ENCODE peak calls at places on chromosomes 1 and 21, in six cellular contexts. W is IMR-90, D is mesenchymal stem cell, Z is trophoblast cell, P is H1, Q is neuronal stem cell. N is an unnamed sample. For H3K36me3, the result is how much of the 10 kb centered on the place peaks cover.

GRCh38 chr1:39394598-39394997 is 96.8 kb upstream of the BMP8A start:
- DNase-seq in W (no peak), D (no peak), Z (no peak), P (no peak), Q (no peak), N (peak)

GRCh38 chr1:65170511-65171142 is 22.6 kb downstream of the AK4 start:
- DNase-seq in W (peak), D (peak), Z (peak), P (no peak), Q (no peak), N (no peak)

GRCh38 chr1:9657521-9658032 is 6.0 kb downstream of the PIK3CD start:
- DNase-seq in W (no peak), D (no peak), Z (no peak), P (no peak), Q (no peak), N (no peak)

GRCh38 chr1:30201015-30201414 is 522.4 kb downstream of the MATN1 start:
- DNase-seq in W (no peak), D (no peak), Z (no peak), P (no peak), Q (no peak), N (no peak)

GRCh38 chr1:19786988-19787423 is 12.7 kb downstream of the TMCO4 start:
- DNase-seq in W (no peak), D (no peak), Z (peak), P (peak), Q (no peak), N (peak)

GRCh38 chr1:206105612-206106011 is 11.6 kb downstream of the AVPR1B start:
- DNase-seq in W (no peak), D (no peak), Z (no peak), P (peak), Q (no peak), N (no peak)

GRCh38 chr21:29025328-29025713 is 853 bp downstream of the USP16 start:
- DNase-seq in W (peak), D (peak), Z (peak), P (no peak), Q (no peak), N (peak)

GRCh38 chr21:46188226-46189212 is 4.3 kb upstream of the SPATC1L start:
- DNase-seq in W (peak), D (peak), Z (peak), P (no peak), Q (peak), N (peak)

GRCh38 chr1:84613026-84613425 is 38.8 kb upstream of the CTBS start:
- DNase-seq in W (peak), D (no peak), Z (no peak), P (no peak), Q (no peak), N (no peak)

GRCh38 chr21:42199488-42200463 is 19.2 kb upstream of the ABCG1 start:
- DNase-seq in W (peak), D (peak), Z (no peak), P (no peak), Q (no peak), N (peak)

GRCh38 chr1:94296018-94296417 is 58.6 kb upstream of the ARHGAP29 start:
- DNase-seq in W (peak), D (no peak), Z (no peak), P (no peak), Q (no peak), N (no peak)

GRCh38 chr1:183804916-183805734 is at the start of gene RGL1:
- DNase-seq in W (peak), D (peak), Z (peak), P (peak), Q (peak), N (peak)

GRCh38 chr1:105730701-105731100 is 1325.8 kb upstream of the PRMT6 start:
- DNase-seq in W (no peak), D (no peak), Z (no peak), P (no peak), Q (no peak), N (no peak)

GRCh38 chr1:107570768-107571167 is 394.2 kb downstream of the VAV3 start:
- DNase-seq in W (no peak), D (no peak), Z (no peak), P (no peak), Q (no peak), N (no peak)

GRCh38 chr1:172567720-172568119 is 34.8 kb downstream of the SUCO start:
- DNase-seq in W (no peak), D (no peak), Z (no peak), P (no peak), Q (no peak), N (no peak)
- H3K36me3 ChIP-seq in W (under half), D (half or more), Z (under half), P (under half), Q (half or more), N (under half)

GRCh38 chr1:51875291-51875772 is 3.2 kb downstream of the NRDC start:
- DNase-seq in W (no peak), D (no peak), Z (no peak), P (no peak), Q (no peak), N (no peak)

GRCh38 chr1:51875836-51876235 is 2.7 kb downstream of the NRDC start:
- DNase-seq in W (no peak), D (no peak), Z (no peak), P (no peak), Q (no peak), N (no peak)

GRCh38 chr1:51878307-51878615 is 266 bp downstream of the NRDC start:
- DNase-seq in W (no peak), D (no peak), Z (no peak), P (no peak), Q (no peak), N (no peak)

GRCh38 chr1:51877434-51878306 is 857 bp downstream of the NRDC start:
- DNase-seq in W (peak), D (peak), Z (no peak), P (no peak), Q (no peak), N (peak)

DNA sequence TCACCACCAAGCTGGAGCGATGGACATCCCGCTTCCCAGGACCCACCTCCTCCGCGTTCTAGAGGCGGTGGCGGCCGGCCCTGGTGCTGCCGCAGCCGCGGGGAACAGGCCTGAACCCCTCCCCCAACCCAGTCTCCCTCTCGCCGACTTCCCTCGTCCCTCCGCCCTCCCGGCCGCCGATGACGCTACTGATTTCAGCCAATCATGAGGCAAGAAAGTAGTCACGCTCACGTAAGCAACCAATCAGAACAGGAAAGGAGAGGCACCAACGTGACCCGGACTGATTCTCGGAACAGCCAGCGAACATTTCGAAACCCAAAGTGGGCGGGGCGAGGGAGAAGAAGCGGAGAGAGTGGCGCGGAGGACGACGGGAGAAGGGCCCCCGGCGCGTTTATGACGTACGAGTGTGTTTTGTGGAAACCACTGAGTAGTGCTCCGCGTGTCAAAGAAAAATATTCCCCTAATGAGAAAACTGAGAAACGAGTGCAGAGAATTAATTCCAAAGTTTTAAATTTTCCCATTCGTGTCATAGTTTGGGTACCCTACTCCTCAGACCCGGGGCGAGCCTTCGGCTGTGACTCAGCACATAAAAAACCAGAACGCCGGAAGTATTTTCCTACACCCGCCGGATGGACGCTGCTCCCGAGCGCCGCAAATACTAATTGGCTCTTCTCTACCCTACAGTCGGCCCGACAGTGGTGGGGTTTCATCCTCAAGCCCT is at the start of gene NRDC:
- DNase-seq in W (peak), D (peak), Z (peak), P (peak), Q (peak), N (peak)
- H4K8ac ChIP-seq in W (peak), D (peak), Z (peak), P (peak), Q (peak), N (peak)

GRCh38 chr1:1541956-1542765 is 1.7 kb upstream of the TMEM240 start:
- DNase-seq in W (no peak), D (no peak), Z (no peak), P (no peak), Q (no peak), N (no peak)

GRCh38 chr1:1544544-1544943 is 4.1 kb upstream of the TMEM240 start:
- DNase-seq in W (no peak), D (no peak), Z (no peak), P (no peak), Q (no peak), N (no peak)

GRCh38 chr1:1540817-1541628 is 599 bp upstream of the TMEM240 start:
- DNase-seq in W (no peak), D (no peak), Z (no peak), P (no peak), Q (peak), N (peak)

GRCh38 chr1:1543706-1544099 is 3.3 kb upstream of the TMEM240 start:
- DNase-seq in W (no peak), D (no peak), Z (no peak), P (no peak), Q (no peak), N (no peak)

DNA sequence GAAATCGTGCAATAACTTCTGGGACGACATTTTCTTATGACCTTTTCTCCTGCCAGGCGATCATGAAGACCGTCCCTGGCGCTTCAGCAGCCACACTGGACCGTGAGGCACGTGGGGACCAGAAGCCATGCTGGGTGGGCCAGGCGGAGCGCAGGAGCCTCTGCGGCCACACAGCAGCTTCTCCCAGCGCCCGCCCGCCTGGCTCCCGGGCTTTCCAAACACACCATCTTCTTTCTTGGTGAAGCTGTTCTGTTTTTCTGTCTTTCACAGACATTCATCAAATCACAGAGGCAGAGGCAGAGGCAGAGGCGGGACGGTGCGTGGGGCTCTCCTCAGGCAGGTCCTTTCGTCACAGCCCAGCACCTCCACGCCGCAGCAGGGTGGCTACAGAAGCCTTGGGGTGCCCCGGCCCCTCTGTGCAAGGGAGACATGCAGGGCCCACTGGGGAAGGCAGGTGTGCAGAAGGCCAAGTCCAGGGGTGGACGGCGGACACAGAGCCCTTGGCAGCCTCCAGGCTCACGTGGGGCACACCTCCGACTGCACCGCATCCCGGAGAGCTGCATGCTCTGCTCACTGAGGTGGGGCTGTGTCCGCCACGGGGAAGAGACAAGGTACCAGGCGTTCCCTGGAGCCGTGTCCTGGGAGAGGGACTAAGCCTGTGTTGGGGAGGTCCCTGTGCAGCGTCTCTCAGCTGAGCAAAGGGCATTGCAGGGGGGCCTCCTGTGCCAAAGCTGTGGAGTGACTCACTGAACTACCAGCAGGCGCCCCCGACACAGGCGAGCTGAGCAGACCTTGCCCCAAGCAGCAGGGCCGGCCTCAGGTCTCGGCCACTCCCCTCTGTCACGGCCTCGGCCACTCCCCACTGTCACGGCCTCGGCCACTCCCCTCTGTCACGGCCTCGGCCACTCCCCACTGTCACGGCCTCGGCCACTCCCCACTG is 2.6 kb upstream of the TMEM240 start:
- DNase-seq in W (no peak), D (no peak), Z (no peak), P (no peak), Q (no peak), N (peak)
- H3K36me3 ChIP-seq in W (under half), D (under half), Z (half or more), P (under half), Q (under half), N (under half)

DNA sequence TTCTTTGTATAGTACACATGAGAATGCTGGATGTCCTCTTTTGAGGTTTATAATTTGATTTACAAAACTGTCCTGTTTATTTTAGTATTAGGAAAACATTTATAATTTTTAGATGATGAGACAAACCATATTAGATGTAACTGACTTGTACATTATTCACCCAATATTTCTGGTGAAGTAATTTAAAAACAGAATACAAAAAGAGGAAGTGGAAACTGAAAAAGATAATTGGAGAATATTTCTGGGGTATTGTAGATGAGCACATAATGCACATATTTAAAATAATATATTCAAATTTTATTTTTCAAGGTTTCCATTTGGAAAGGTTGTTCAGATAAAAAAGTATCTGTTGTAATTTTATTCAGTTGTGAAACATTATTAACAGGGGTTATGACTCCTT is 40.7 kb downstream of the XPR1 start:
- DNase-seq in W (no peak), D (no peak), Z (no peak), P (no peak), Q (no peak), N (no peak)
- H4K8ac ChIP-seq in W (no peak), D (no peak), Z (no peak), P (no peak), Q (no peak), N (no peak)

DNA sequence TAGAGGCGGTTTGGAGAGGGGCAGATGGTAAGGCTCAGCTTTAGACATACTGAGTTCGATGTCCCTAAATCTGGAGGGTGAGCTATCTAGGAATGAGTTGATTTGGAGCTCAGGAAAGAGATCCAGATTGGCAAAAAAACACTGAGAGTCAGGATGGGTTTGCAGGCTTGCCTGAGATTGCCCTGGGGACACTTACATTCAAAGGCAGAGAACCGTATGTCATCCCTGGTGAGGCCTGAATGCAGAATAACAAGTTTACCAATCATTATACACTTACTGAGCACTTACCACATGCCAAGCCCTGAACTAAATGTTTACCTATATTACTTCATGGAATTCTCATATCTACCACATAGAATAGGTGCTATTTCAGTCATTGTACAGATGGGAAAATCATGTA is 27.5 kb downstream of the TFAP2E start:
- DNase-seq in W (no peak), D (no peak), Z (peak), P (no peak), Q (no peak), N (no peak)
- H3K36me3 ChIP-seq in W (under half), D (half or more), Z (under half), P (under half), Q (half or more), N (under half)

DNA sequence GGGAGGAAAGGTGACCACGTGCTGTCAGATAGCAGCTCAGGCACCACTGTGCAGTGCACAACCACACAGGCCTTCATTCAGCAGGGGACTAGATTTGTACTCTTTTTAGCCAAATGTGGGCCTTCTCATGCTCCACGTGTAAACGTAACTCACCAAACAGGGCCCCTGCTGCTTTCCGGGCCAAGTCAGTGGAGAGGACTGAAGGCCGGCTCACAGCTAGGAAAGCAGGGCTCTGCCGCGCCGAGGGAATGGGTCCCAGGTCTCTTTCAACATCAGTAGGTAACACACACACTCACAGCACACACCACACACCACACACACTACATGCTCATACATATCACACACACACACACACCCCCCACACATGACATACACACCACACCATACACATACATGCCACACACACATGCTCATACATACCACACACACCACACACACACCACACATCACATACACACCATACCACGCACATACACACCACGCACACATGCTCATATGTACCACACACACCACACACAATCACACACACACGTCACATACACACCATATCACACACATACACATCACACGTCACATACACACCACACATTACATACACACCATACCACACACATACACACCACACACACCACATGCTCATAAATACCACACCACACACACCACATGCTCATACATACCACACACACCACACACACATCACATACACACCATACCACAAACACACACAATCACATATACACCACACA is 124.0 kb upstream of the ERG start:
- DNase-seq in W (no peak), D (no peak), Z (no peak), P (no peak), Q (no peak), N (no peak)
- H4K8ac ChIP-seq in W (no peak), D (no peak), Z (no peak), P (no peak), Q (peak), N (no peak)

GRCh38 chr21:36663033-36663855 is 35.7 kb upstream of the SIM2 start:
- DNase-seq in W (peak), D (no peak), Z (no peak), P (no peak), Q (no peak), N (no peak)

GRCh38 chr21:36668713-36669112 is 30.2 kb upstream of the SIM2 start:
- DNase-seq in W (no peak), D (no peak), Z (no peak), P (no peak), Q (no peak), N (no peak)

GRCh38 chr21:36665806-36666205 is 33.1 kb upstream of the SIM2 start:
- DNase-seq in W (no peak), D (no peak), Z (no peak), P (no peak), Q (no peak), N (no peak)

GRCh38 chr21:36661511-36662309 is 37.2 kb upstream of the SIM2 start:
- DNase-seq in W (peak), D (peak), Z (peak), P (no peak), Q (no peak), N (peak)

GRCh38 chr21:36664678-36665022 is 34.3 kb upstream of the SIM2 start:
- DNase-seq in W (no peak), D (no peak), Z (no peak), P (no peak), Q (no peak), N (no peak)
- H3K36me3 ChIP-seq in W (under half), D (under half), Z (under half), P (under half), Q (under half), N (under half)

GRCh38 chr1:6969762-6970161 is 184.5 kb downstream of the CAMTA1 start:
- DNase-seq in W (no peak), D (no peak), Z (no peak), P (no peak), Q (no peak), N (no peak)
- H4K8ac ChIP-seq in W (no peak), D (no peak), Z (no peak), P (no peak), Q (no peak), N (no peak)

DNA sequence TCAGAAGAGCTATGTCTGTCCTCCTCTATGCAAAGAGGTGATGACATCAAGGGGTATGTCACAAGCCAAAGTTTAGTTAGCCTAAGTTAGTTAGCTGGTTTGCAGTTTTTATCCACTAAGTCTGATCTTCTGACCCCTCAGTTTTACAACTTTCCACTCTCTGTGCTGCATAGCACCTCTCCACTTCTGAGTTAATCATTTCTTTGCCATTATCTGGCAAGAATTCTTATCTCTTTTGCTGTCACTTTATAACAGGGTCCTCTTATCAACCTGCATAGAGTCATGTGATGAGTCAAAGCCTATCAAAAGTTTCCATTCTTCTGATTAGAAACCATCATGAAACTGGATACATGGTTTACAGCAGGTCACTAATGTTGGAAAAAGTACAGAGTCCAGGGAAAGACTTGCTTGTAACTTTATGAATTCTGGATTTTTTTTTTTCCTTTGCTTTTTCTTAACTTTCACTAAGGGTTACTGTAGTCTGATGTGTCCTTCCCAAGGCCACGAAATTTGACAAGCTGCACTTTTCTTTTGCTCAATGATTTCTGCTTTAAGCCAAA is at the start of gene NR5A2:
- DNase-seq in W (no peak), D (no peak), Z (no peak), P (no peak), Q (no peak), N (peak)
- H3K36me3 ChIP-seq in W (under half), D (under half), Z (under half), P (under half), Q (under half), N (under half)

N was measured in mesendoderm.